ENCODE peak calls at places on chromosome 4, in nine cellular contexts. I is left ventricle myocardium inferior; D is activated CD4-positive, alpha-beta T cell treated with anti-CD3 and anti-CD28 coated beads for 4 hours; Z is NCI-H2081; P is pancreas; E is tibial artery; J is activated T-cell treated with anti-CD3 and anti-CD28 coated beads for 1 hour; Q is PC-3; U is T follicular helper cell. N is an unnamed sample.

GRCh38 chr4:146472404-146472803 is 49.3 kb downstream of the SLC10A7 start:
- DNase-seq in I (no peak), D (no peak), Z (peak; percentile 76), P (no peak), E (no peak), J (no peak), Q (no peak), U (no peak), N (no peak)

GRCh38 chr4:43837171-43837570 is 611.4 kb downstream of the KCTD8 start:
- DNase-seq in I (no peak), D (no peak), Z (no peak), P (no peak), E (no peak), J (no peak), Q (peak; percentile 51), U (no peak), N (no peak)

GRCh38 chr4:142475663-142476062 is 370.4 kb downstream of the INPP4B start:
- DNase-seq in I (no peak), D (no peak), Z (no peak), P (no peak), E (no peak), J (no peak), Q (peak; percentile 89), U (no peak), N (no peak)

GRCh38 chr4:39469429-39470077 is 10.7 kb downstream of the LIAS start:
- DNase-seq in I (no peak), D (no peak), Z (peak; percentile 82), P (peak; percentile 49), E (peak; percentile 65), J (no peak), Q (peak; percentile 85), U (no peak), N (peak; percentile 83)

GRCh38 chr4:76956961-76957738 is 7.6 kb downstream of the SEPTIN11 start:
- DNase-seq in I (peak; percentile 43), D (no peak), Z (no peak), P (no peak), E (no peak), J (no peak), Q (no peak), U (no peak), N (peak; percentile 40)

GRCh38 chr4:113444386-113444785 is 317.2 kb downstream of the CAMK2D start:
- DNase-seq in I (no peak), D (no peak), Z (no peak), P (no peak), E (peak; percentile 38), J (no peak), Q (peak; percentile 55), U (no peak), N (no peak)

GRCh38 chr4:56692576-56692975 is 11.5 kb upstream of the HOPX start:
- DNase-seq in I (no peak), D (no peak), Z (no peak), P (no peak), E (no peak), J (no peak), Q (no peak), U (no peak), N (no peak)

GRCh38 chr4:4859010-4859798 is at the start of gene MSX1:
- DNase-seq in I (peak; percentile 87), D (no peak), Z (peak; percentile 47), P (peak; percentile 79), E (peak; percentile 87), J (peak; percentile 12), Q (peak; percentile 75), U (peak; percentile 8), N (peak; percentile 46)

GRCh38 chr4:169340834-169341233 is 70.1 kb upstream of the SH3RF1 start:
- DNase-seq in I (no peak), D (no peak), Z (no peak), P (no peak), E (no peak), J (no peak), Q (no peak), U (no peak), N (no peak)

GRCh38 chr4:116930329-116930728 is 155.0 kb downstream of the TRAM1L1 start:
- DNase-seq in I (no peak), D (no peak), Z (no peak), P (no peak), E (no peak), J (no peak), Q (no peak), U (no peak), N (no peak)

GRCh38 chr4:113974467-113974866 is 5.0 kb downstream of the ARSJ start:
- DNase-seq in I (no peak), D (no peak), Z (no peak), P (no peak), E (no peak), J (no peak), Q (no peak), U (no peak), N (no peak)

GRCh38 chr4:31059753-31060522 is 339.8 kb downstream of the PCDH7 start:
- DNase-seq in I (no peak), D (no peak), Z (no peak), P (no peak), E (no peak), J (no peak), Q (peak; percentile 39), U (no peak), N (peak; percentile 69)